ENCODE peak calls at places on chromosomes 11 and 22, in five cellular contexts. One of them, this sample, is unnamed.
A peak's percentile ranks its signal among the peaks of the same experiment; 100 is the strongest.

GRCh38 chr11:70825893-70826540 is 426.4 kb downstream of the SHANK2 start:
- DNase-seq in CD14-positive monocyte: no peak
- DNase-seq in HS-5: no peak
- DNase-seq in activated T-cell treated with anti-CD3 and anti-CD28 coated beads, Interleukin-2, amount 50 U/mL, for 48 hours: no peak
- DNase-seq in anterior cingulate cortex: peak; percentile 34
- DNase-seq in this sample: no peak

GRCh38 chr11:210122-210802 is 2.8 kb downstream of the RIC8A start:
- DNase-seq in CD14-positive monocyte: no peak
- DNase-seq in HS-5: peak; percentile 84
- DNase-seq in activated T-cell treated with anti-CD3 and anti-CD28 coated beads, Interleukin-2, amount 50 U/mL, for 48 hours: no peak
- DNase-seq in anterior cingulate cortex: no peak
- DNase-seq in this sample: no peak

GRCh38 chr22:48488611-48489456 is 1338.8 kb downstream of the BRD1 start:
- DNase-seq in CD14-positive monocyte: no peak
- DNase-seq in HS-5: no peak
- DNase-seq in anterior cingulate cortex: no peak
- DNase-seq in activated T-cell treated with anti-CD3 and anti-CD28 coated beads, Interleukin-2, amount 50 U/mL, for 48 hours: no peak
- DNase-seq in this sample: peak; percentile 17

GRCh38 chr22:35596821-35597220 is 20.3 kb downstream of the MB start:
- DNase-seq in CD14-positive monocyte: no peak
- DNase-seq in HS-5: no peak
- DNase-seq in anterior cingulate cortex: no peak
- DNase-seq in activated T-cell treated with anti-CD3 and anti-CD28 coated beads, Interleukin-2, amount 50 U/mL, for 48 hours: no peak
- DNase-seq in this sample: no peak

GRCh38 chr11:125470355-125470754 is 25.7 kb downstream of the FEZ1 start:
- DNase-seq in activated T-cell treated with anti-CD3 and anti-CD28 coated beads, Interleukin-2, amount 50 U/mL, for 48 hours: no peak
- DNase-seq in HS-5: no peak
- DNase-seq in anterior cingulate cortex: no peak
- DNase-seq in CD14-positive monocyte: no peak
- DNase-seq in this sample: no peak

GRCh38 chr11:19301336-19301735 is 60.6 kb upstream of the E2F8 start:
- DNase-seq in CD14-positive monocyte: no peak
- DNase-seq in anterior cingulate cortex: no peak
- DNase-seq in HS-5: peak; percentile 34
- DNase-seq in activated T-cell treated with anti-CD3 and anti-CD28 coated beads, Interleukin-2, amount 50 U/mL, for 48 hours: no peak
- DNase-seq in this sample: no peak

GRCh38 chr11:27011560-27012253 is 17.8 kb downstream of the FIBIN start:
- DNase-seq in anterior cingulate cortex: no peak
- DNase-seq in HS-5: no peak
- DNase-seq in CD14-positive monocyte: no peak
- DNase-seq in activated T-cell treated with anti-CD3 and anti-CD28 coated beads, Interleukin-2, amount 50 U/mL, for 48 hours: no peak
- DNase-seq in this sample: no peak

GRCh38 chr11:128324531-128325141 is 262.7 kb downstream of the ETS1 start:
- DNase-seq in activated T-cell treated with anti-CD3 and anti-CD28 coated beads, Interleukin-2, amount 50 U/mL, for 48 hours: peak; percentile 84
- DNase-seq in HS-5: no peak
- DNase-seq in anterior cingulate cortex: no peak
- DNase-seq in CD14-positive monocyte: no peak
- DNase-seq in this sample: peak; percentile 84

GRCh38 chr11:19770277-19770676 is 57.6 kb downstream of the NAV2 start:
- DNase-seq in activated T-cell treated with anti-CD3 and anti-CD28 coated beads, Interleukin-2, amount 50 U/mL, for 48 hours: no peak
- DNase-seq in HS-5: no peak
- DNase-seq in CD14-positive monocyte: no peak
- DNase-seq in anterior cingulate cortex: no peak
- DNase-seq in this sample: no peak

GRCh38 chr11:115420524-115420923 is 83.7 kb downstream of the CADM1 start:
- DNase-seq in CD14-positive monocyte: no peak
- DNase-seq in activated T-cell treated with anti-CD3 and anti-CD28 coated beads, Interleukin-2, amount 50 U/mL, for 48 hours: no peak
- DNase-seq in anterior cingulate cortex: no peak
- DNase-seq in HS-5: no peak
- DNase-seq in this sample: no peak

GRCh38 chr22:43537019-43537585 is 125.3 kb downstream of the MPPED1 start:
- DNase-seq in CD14-positive monocyte: no peak
- DNase-seq in activated T-cell treated with anti-CD3 and anti-CD28 coated beads, Interleukin-2, amount 50 U/mL, for 48 hours: peak; percentile 17
- DNase-seq in anterior cingulate cortex: no peak
- DNase-seq in HS-5: no peak
- DNase-seq in this sample: peak; percentile 41

GRCh38 chr11:1705121-1706052 is 8.4 kb downstream of the KRTAP5-6 start:
- DNase-seq in anterior cingulate cortex: no peak
- DNase-seq in HS-5: no peak
- DNase-seq in CD14-positive monocyte: no peak
- DNase-seq in activated T-cell treated with anti-CD3 and anti-CD28 coated beads, Interleukin-2, amount 50 U/mL, for 48 hours: no peak
- DNase-seq in this sample: peak; percentile 33

GRCh38 chr11:11074686-11075370 is 217.0 kb upstream of the ZBED5 start:
- DNase-seq in activated T-cell treated with anti-CD3 and anti-CD28 coated beads, Interleukin-2, amount 50 U/mL, for 48 hours: no peak
- DNase-seq in HS-5: no peak
- DNase-seq in anterior cingulate cortex: peak; percentile 3
- DNase-seq in CD14-positive monocyte: no peak
- DNase-seq in this sample: no peak

GRCh38 chr11:44566952-44567875 is 1.8 kb downstream of the CD82 start:
- DNase-seq in activated T-cell treated with anti-CD3 and anti-CD28 coated beads, Interleukin-2, amount 50 U/mL, for 48 hours: peak; percentile 56
- DNase-seq in HS-5: no peak
- DNase-seq in anterior cingulate cortex: no peak
- DNase-seq in CD14-positive monocyte: no peak
- DNase-seq in this sample: no peak

GRCh38 chr11:128587415-128587814 is at the start of gene ETS1:
- DNase-seq in activated T-cell treated with anti-CD3 and anti-CD28 coated beads, Interleukin-2, amount 50 U/mL, for 48 hours: no peak
- DNase-seq in CD14-positive monocyte: no peak
- DNase-seq in anterior cingulate cortex: no peak
- DNase-seq in HS-5: no peak
- DNase-seq in this sample: no peak

GRCh38 chr22:45612451-45612901 is 59.2 kb upstream of the ATXN10 start:
- DNase-seq in anterior cingulate cortex: no peak
- DNase-seq in HS-5: peak; percentile 49
- DNase-seq in activated T-cell treated with anti-CD3 and anti-CD28 coated beads, Interleukin-2, amount 50 U/mL, for 48 hours: peak; percentile 45
- DNase-seq in CD14-positive monocyte: peak; percentile 72
- DNase-seq in this sample: peak; percentile 61

GRCh38 chr22:40567106-40567505 is 69.4 kb downstream of the MRTFA start:
- DNase-seq in CD14-positive monocyte: no peak
- DNase-seq in activated T-cell treated with anti-CD3 and anti-CD28 coated beads, Interleukin-2, amount 50 U/mL, for 48 hours: no peak
- DNase-seq in anterior cingulate cortex: no peak
- DNase-seq in HS-5: no peak
- DNase-seq in this sample: no peak

GRCh38 chr22:19737846-19738663 is 14.7 kb downstream of the GP1BB start:
- DNase-seq in HS-5: no peak
- DNase-seq in anterior cingulate cortex: no peak
- DNase-seq in activated T-cell treated with anti-CD3 and anti-CD28 coated beads, Interleukin-2, amount 50 U/mL, for 48 hours: no peak
- DNase-seq in CD14-positive monocyte: no peak
- DNase-seq in this sample: no peak

GRCh38 chr11:10499452-10500262 is 41.3 kb downstream of the RNF141 start:
- DNase-seq in CD14-positive monocyte: no peak
- DNase-seq in anterior cingulate cortex: no peak
- DNase-seq in activated T-cell treated with anti-CD3 and anti-CD28 coated beads, Interleukin-2, amount 50 U/mL, for 48 hours: no peak
- DNase-seq in HS-5: no peak
- DNase-seq in this sample: peak; percentile 22

GRCh38 chr11:44928144-44928543 is 22.5 kb downstream of the TP53I11 start:
- DNase-seq in anterior cingulate cortex: no peak
- DNase-seq in HS-5: no peak
- DNase-seq in activated T-cell treated with anti-CD3 and anti-CD28 coated beads, Interleukin-2, amount 50 U/mL, for 48 hours: no peak
- DNase-seq in CD14-positive monocyte: no peak
- DNase-seq in this sample: no peak

GRCh38 chr11:2790581-2790925 is 90.8 kb upstream of the KCNQ1OT1 start:
- DNase-seq in anterior cingulate cortex: no peak
- DNase-seq in HS-5: no peak
- DNase-seq in activated T-cell treated with anti-CD3 and anti-CD28 coated beads, Interleukin-2, amount 50 U/mL, for 48 hours: no peak
- DNase-seq in CD14-positive monocyte: peak; percentile 17
- DNase-seq in this sample: peak; percentile 32

GRCh38 chr22:29146771-29147170 is 58.9 kb upstream of the EMID1 start:
- DNase-seq in anterior cingulate cortex: no peak
- DNase-seq in CD14-positive monocyte: no peak
- DNase-seq in HS-5: no peak
- DNase-seq in activated T-cell treated with anti-CD3 and anti-CD28 coated beads, Interleukin-2, amount 50 U/mL, for 48 hours: no peak
- DNase-seq in this sample: peak; percentile 17

GRCh38 chr11:92628401-92629292 is 340.8 kb upstream of the MTNR1B start:
- DNase-seq in CD14-positive monocyte: no peak
- DNase-seq in anterior cingulate cortex: no peak
- DNase-seq in activated T-cell treated with anti-CD3 and anti-CD28 coated beads, Interleukin-2, amount 50 U/mL, for 48 hours: no peak
- DNase-seq in HS-5: peak; percentile 49
- DNase-seq in this sample: no peak

GRCh38 chr11:25910090-25910489 is 421.8 kb upstream of the ANO3 start:
- DNase-seq in anterior cingulate cortex: no peak
- DNase-seq in activated T-cell treated with anti-CD3 and anti-CD28 coated beads, Interleukin-2, amount 50 U/mL, for 48 hours: no peak
- DNase-seq in CD14-positive monocyte: no peak
- DNase-seq in HS-5: no peak
- DNase-seq in this sample: no peak

GRCh38 chr11:31779268-31779879 is 31.7 kb downstream of the PAX6 start:
- DNase-seq in HS-5: peak; percentile 78
- DNase-seq in activated T-cell treated with anti-CD3 and anti-CD28 coated beads, Interleukin-2, amount 50 U/mL, for 48 hours: no peak
- DNase-seq in CD14-positive monocyte: no peak
- DNase-seq in anterior cingulate cortex: no peak
- DNase-seq in this sample: no peak

GRCh38 chr11:90738799-90739198 is 516.0 kb upstream of the CHORDC1 start:
- DNase-seq in activated T-cell treated with anti-CD3 and anti-CD28 coated beads, Interleukin-2, amount 50 U/mL, for 48 hours: no peak
- DNase-seq in CD14-positive monocyte: no peak
- DNase-seq in anterior cingulate cortex: no peak
- DNase-seq in HS-5: no peak
- DNase-seq in this sample: no peak

GRCh38 chr11:9210922-9211320 is 54.2 kb downstream of the DENND5A start:
- DNase-seq in anterior cingulate cortex: no peak
- DNase-seq in CD14-positive monocyte: no peak
- DNase-seq in HS-5: no peak
- DNase-seq in activated T-cell treated with anti-CD3 and anti-CD28 coated beads, Interleukin-2, amount 50 U/mL, for 48 hours: no peak
- DNase-seq in this sample: no peak

GRCh38 chr22:48494256-48494967 is 1333.3 kb downstream of the BRD1 start:
- DNase-seq in HS-5: no peak
- DNase-seq in CD14-positive monocyte: no peak
- DNase-seq in anterior cingulate cortex: no peak
- DNase-seq in activated T-cell treated with anti-CD3 and anti-CD28 coated beads, Interleukin-2, amount 50 U/mL, for 48 hours: no peak
- DNase-seq in this sample: no peak

GRCh38 chr22:37273126-37273845 is 9.0 kb upstream of the CYTH4 start:
- DNase-seq in CD14-positive monocyte: peak; percentile 53
- DNase-seq in activated T-cell treated with anti-CD3 and anti-CD28 coated beads, Interleukin-2, amount 50 U/mL, for 48 hours: peak; percentile 58
- DNase-seq in HS-5: no peak
- DNase-seq in anterior cingulate cortex: no peak
- DNase-seq in this sample: no peak

GRCh38 chr22:48579035-48579914 is 1248.4 kb downstream of the BRD1 start:
- DNase-seq in CD14-positive monocyte: no peak
- DNase-seq in activated T-cell treated with anti-CD3 and anti-CD28 coated beads, Interleukin-2, amount 50 U/mL, for 48 hours: no peak
- DNase-seq in anterior cingulate cortex: peak; percentile 55
- DNase-seq in HS-5: no peak
- DNase-seq in this sample: no peak

GRCh38 chr22:19868773-19869471 is 14.2 kb upstream of the GNB1L start:
- DNase-seq in activated T-cell treated with anti-CD3 and anti-CD28 coated beads, Interleukin-2, amount 50 U/mL, for 48 hours: no peak
- DNase-seq in CD14-positive monocyte: no peak
- DNase-seq in HS-5: no peak
- DNase-seq in anterior cingulate cortex: peak; percentile 52
- DNase-seq in this sample: no peak

GRCh38 chr11:23856654-23857053 is 640.2 kb upstream of the LUZP2 start:
- DNase-seq in activated T-cell treated with anti-CD3 and anti-CD28 coated beads, Interleukin-2, amount 50 U/mL, for 48 hours: no peak
- DNase-seq in CD14-positive monocyte: no peak
- DNase-seq in anterior cingulate cortex: no peak
- DNase-seq in HS-5: peak; percentile 28
- DNase-seq in this sample: no peak

GRCh38 chr11:46239801-46240061 is 37.7 kb upstream of the CREB3L1 start:
- DNase-seq in activated T-cell treated with anti-CD3 and anti-CD28 coated beads, Interleukin-2, amount 50 U/mL, for 48 hours: no peak
- DNase-seq in anterior cingulate cortex: no peak
- DNase-seq in CD14-positive monocyte: no peak
- DNase-seq in HS-5: no peak
- DNase-seq in this sample: no peak

GRCh38 chr11:110432713-110433392 is 3.1 kb downstream of the FDX1 start:
- DNase-seq in activated T-cell treated with anti-CD3 and anti-CD28 coated beads, Interleukin-2, amount 50 U/mL, for 48 hours: no peak
- DNase-seq in anterior cingulate cortex: no peak
- DNase-seq in HS-5: no peak
- DNase-seq in CD14-positive monocyte: no peak
- DNase-seq in this sample: no peak